ENCODE peak calls at places on chromosome 22, in five cellular contexts. One of them, this sample, is unnamed.

GRCh38 chr22:46084376-46084775 is 66.0 kb upstream of the PPARA start:
- DNase-seq in endothelial cell of umbilical vein: no peak
- DNase-seq in lower leg skin: no peak
- DNase-seq in HL-60: no peak
- DNase-seq in breast epithelium: no peak
- DNase-seq in this sample: no peak

GRCh38 chr22:44997060-44997459 is 12.7 kb downstream of the PHF21B start:
- DNase-seq in HL-60: no peak
- DNase-seq in breast epithelium: no peak
- DNase-seq in endothelial cell of umbilical vein: no peak
- DNase-seq in lower leg skin: no peak
- DNase-seq in this sample: no peak

GRCh38 chr22:39685336-39686177 is 115.0 kb downstream of the CACNA1I start:
- DNase-seq in endothelial cell of umbilical vein: no peak
- DNase-seq in breast epithelium: no peak
- DNase-seq in lower leg skin: no peak
- DNase-seq in HL-60: no peak
- DNase-seq in this sample: no peak

GRCh38 chr22:46233231-46233630 is 16.9 kb downstream of the CDPF1 start:
- DNase-seq in breast epithelium: no peak
- DNase-seq in endothelial cell of umbilical vein: peak
- DNase-seq in lower leg skin: peak
- DNase-seq in HL-60: peak
- DNase-seq in this sample: peak

GRCh38 chr22:27475548-27475897 is 326.0 kb downstream of the MN1 start:
- DNase-seq in endothelial cell of umbilical vein: no peak
- DNase-seq in HL-60: no peak
- DNase-seq in lower leg skin: no peak
- DNase-seq in breast epithelium: no peak
- DNase-seq in this sample: no peak

GRCh38 chr22:32591620-32592019 is 117.0 kb downstream of the FBXO7 start:
- DNase-seq in lower leg skin: peak
- DNase-seq in breast epithelium: no peak
- DNase-seq in endothelial cell of umbilical vein: no peak
- DNase-seq in HL-60: no peak
- DNase-seq in this sample: no peak

GRCh38 chr22:23823331-23823791 is 15.4 kb downstream of the DERL3 start:
- DNase-seq in HL-60: no peak
- DNase-seq in lower leg skin: no peak
- DNase-seq in endothelial cell of umbilical vein: no peak
- DNase-seq in breast epithelium: no peak
- DNase-seq in this sample: no peak

GRCh38 chr22:47395481-47395880 is 633.0 kb downstream of the TBC1D22A start:
- DNase-seq in HL-60: no peak
- DNase-seq in endothelial cell of umbilical vein: no peak
- DNase-seq in breast epithelium: peak
- DNase-seq in lower leg skin: no peak
- DNase-seq in this sample: no peak

GRCh38 chr22:36659762-36660509 is 43.6 kb downstream of the CACNG2 start:
- DNase-seq in breast epithelium: peak
- DNase-seq in endothelial cell of umbilical vein: peak
- DNase-seq in lower leg skin: peak
- DNase-seq in HL-60: peak
- DNase-seq in this sample: peak

GRCh38 chr22:23274146-23274526 is 93.8 kb downstream of the BCR start:
- DNase-seq in breast epithelium: no peak
- DNase-seq in lower leg skin: no peak
- DNase-seq in endothelial cell of umbilical vein: no peak
- DNase-seq in HL-60: no peak
- DNase-seq in this sample: no peak

GRCh38 chr22:20080445-20080775 is 369 bp downstream of the DGCR8 start:
- DNase-seq in breast epithelium: no peak
- DNase-seq in HL-60: peak
- DNase-seq in lower leg skin: no peak
- DNase-seq in endothelial cell of umbilical vein: peak
- DNase-seq in this sample: no peak

GRCh38 chr22:50473088-50473487 is 1.7 kb downstream of the SBF1 start:
- DNase-seq in HL-60: peak
- DNase-seq in breast epithelium: no peak
- DNase-seq in endothelial cell of umbilical vein: no peak
- DNase-seq in lower leg skin: no peak
- DNase-seq in this sample: no peak
- H3K4me3 ChIP-seq in HL-60: no peak
- H3K4me3 ChIP-seq in breast epithelium: peak
- H3K4me3 ChIP-seq in endothelial cell of umbilical vein: no peak
- H3K4me3 ChIP-seq in lower leg skin: no peak
- H3K4me3 ChIP-seq in this sample: no peak

DNA sequence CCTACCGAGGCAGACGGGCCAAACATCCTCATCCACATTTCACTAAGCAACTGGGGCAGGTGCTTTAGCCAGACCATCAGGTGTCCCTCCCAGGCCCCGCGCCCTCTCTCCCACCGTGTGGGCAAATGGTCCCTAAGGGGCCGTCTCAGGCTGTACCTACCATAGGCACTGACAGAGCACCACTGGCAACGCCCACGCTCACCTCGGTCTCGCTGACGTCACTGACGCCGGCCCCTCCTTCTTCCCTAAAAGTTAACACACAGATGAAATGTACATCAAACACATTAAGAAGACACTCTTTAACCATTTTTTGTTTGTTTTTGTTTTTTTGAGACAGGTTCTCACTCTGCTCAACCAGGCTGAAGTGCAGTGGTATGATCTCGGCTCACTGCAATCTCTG is 9.4 kb downstream of the TTLL1 start:
- DNase-seq in lower leg skin: no peak
- DNase-seq in endothelial cell of umbilical vein: no peak
- DNase-seq in HL-60: no peak
- DNase-seq in breast epithelium: no peak
- DNase-seq in this sample: no peak
- TF ChIP-seq CTCF in lower leg skin: no peak
- TF ChIP-seq CTCF in endothelial cell of umbilical vein: no peak
- TF ChIP-seq CTCF in HL-60: no peak
- TF ChIP-seq CTCF in breast epithelium: no peak
- TF ChIP-seq CTCF in this sample: no peak

DNA sequence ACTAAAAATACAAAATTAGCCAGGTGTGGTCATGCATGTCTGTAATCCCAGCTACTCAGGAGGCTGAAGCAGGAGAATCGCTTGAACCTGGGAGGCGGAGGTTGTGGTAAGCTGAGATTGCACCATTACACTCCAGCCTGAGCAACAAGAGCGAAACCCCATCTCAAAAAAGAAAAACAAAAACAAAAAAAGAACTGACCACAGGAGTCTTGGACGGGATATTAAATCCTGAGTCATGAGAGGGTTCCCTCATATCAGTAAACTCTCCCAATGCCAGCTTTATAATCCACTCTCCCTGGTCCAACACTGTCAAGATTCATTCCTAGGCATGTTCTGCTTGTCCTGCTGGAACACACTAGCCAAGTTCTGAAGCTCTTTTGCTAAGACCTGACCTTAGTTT is 61.5 kb upstream of the EP300 start:
- DNase-seq in lower leg skin: no peak
- DNase-seq in breast epithelium: no peak
- DNase-seq in HL-60: no peak
- DNase-seq in endothelial cell of umbilical vein: no peak
- DNase-seq in this sample: no peak
- H3K4me3 ChIP-seq in lower leg skin: no peak
- H3K4me3 ChIP-seq in breast epithelium: no peak
- H3K4me3 ChIP-seq in HL-60: no peak
- H3K4me3 ChIP-seq in endothelial cell of umbilical vein: no peak
- H3K4me3 ChIP-seq in this sample: no peak

DNA sequence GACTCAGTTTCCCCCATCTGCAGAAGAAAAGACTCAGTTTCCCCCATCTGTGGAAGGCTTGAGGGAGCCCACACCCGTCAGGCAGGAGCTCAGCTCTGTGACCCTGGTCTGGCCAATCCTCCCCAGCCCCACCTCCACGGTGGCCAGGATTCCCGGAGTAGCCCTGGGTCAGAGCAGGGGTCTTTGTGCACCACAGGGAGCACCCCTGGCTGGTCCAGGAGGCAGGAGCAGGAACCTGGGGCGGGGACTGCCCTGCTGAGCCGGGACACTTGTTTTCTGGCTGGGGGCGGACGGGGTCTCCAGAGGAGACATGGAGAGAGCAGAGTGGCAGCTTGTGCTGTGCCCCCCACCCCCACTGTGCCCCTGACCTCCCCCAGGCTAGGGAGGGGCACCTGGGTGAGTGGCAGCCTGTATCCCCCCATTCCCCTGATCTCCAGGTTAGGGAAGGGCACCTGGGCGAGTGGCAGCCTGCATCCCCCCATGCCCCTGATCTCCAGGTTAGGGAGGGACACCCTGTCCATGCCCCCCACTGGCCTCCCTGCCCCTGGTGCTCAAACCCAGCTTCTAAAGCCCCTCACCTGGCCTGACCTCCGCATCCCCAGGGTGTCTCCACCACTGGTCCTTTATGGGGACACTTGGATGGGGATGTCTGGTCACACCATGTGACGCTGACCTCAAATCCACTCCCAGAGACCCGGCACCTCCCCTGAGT is 18.8 kb downstream of the IL17REL start:
- DNase-seq in lower leg skin: no peak
- DNase-seq in breast epithelium: peak
- DNase-seq in HL-60: no peak
- DNase-seq in endothelial cell of umbilical vein: no peak
- DNase-seq in this sample: no peak
- TF ChIP-seq CTCF in lower leg skin: no peak
- TF ChIP-seq CTCF in breast epithelium: no peak
- TF ChIP-seq CTCF in HL-60: no peak
- TF ChIP-seq CTCF in endothelial cell of umbilical vein: no peak
- TF ChIP-seq CTCF in this sample: no peak

GRCh38 chr22:31173386-31174145 is 13.6 kb downstream of the RNF185 start:
- DNase-seq in lower leg skin: no peak
- DNase-seq in breast epithelium: no peak
- DNase-seq in endothelial cell of umbilical vein: peak
- DNase-seq in HL-60: no peak
- DNase-seq in this sample: peak
- H3K4me3 ChIP-seq in lower leg skin: no peak
- H3K4me3 ChIP-seq in breast epithelium: no peak
- H3K4me3 ChIP-seq in endothelial cell of umbilical vein: no peak
- H3K4me3 ChIP-seq in HL-60: no peak
- H3K4me3 ChIP-seq in this sample: no peak

This sample was measured in retinal pigment epithelial cell.